ENCODE peak calls at places on chromosomes 16 and 17, in eight cellular contexts. Z is thoracic aorta, M is Peyer's patch, R is endodermal cell, F is HL-60, U is DND-41, D is transverse colon, Y is sigmoid colon. E is an unnamed sample.
A peak's percentile ranks its signal among the peaks of the same experiment; 100 is the strongest.

GRCh38 chr16:10728035-10728462 is 15.6 kb upstream of the NUBP1 start:
- DNase-seq in Z (no peak), M (no peak), R (no peak), F (no peak), U (no peak), D (peak; percentile 42), Y (no peak), E (no peak)

GRCh38 chr17:79815836-79816371 is 19.0 kb upstream of the CBX8 start:
- DNase-seq in Z (no peak), M (no peak), R (peak; percentile 70), F (no peak), U (no peak), D (no peak), Y (no peak), E (no peak)

GRCh38 chr17:66378296-66378695 is 75.9 kb downstream of the PRKCA start:
- DNase-seq in Z (no peak), M (no peak), R (no peak), F (no peak), U (no peak), D (no peak), Y (no peak), E (no peak)

GRCh38 chr16:2071454-2072263 is 23.9 kb downstream of the TSC2 start:
- DNase-seq in Z (no peak), M (no peak), R (no peak), F (no peak), U (no peak), D (no peak), Y (no peak), E (no peak)

GRCh38 chr17:68459030-68459376 is 1.7 kb upstream of the WIPI1 start:
- DNase-seq in Z (no peak), M (no peak), R (no peak), F (no peak), U (no peak), D (no peak), Y (no peak), E (no peak)

GRCh38 chr17:50187741-50188520 is 13.5 kb downstream of the COL1A1 start:
- DNase-seq in Z (no peak), M (no peak), R (no peak), F (no peak), U (no peak), D (no peak), Y (no peak), E (no peak)

GRCh38 chr17:1108560-1108809 is 71.3 kb downstream of the ABR start:
- DNase-seq in Z (no peak), M (no peak), R (no peak), F (no peak), U (peak; percentile 30), D (no peak), Y (no peak), E (no peak)

GRCh38 chr16:68311316-68311620 is 449 bp downstream of the PRMT7 start:
- DNase-seq in Z (no peak), M (no peak), R (no peak), F (no peak), U (no peak), D (no peak), Y (no peak), E (no peak)

GRCh38 chr17:35243459-35244204 is 760 bp downstream of the SLFN5 start:
- DNase-seq in Z (peak; percentile 13), M (peak; percentile 53), R (peak; percentile 77), F (no peak), U (peak; percentile 56), D (peak; percentile 55), Y (peak; percentile 89), E (peak; percentile 83)

GRCh38 chr17:29620779-29621500 is 1.8 kb downstream of the CORO6 start:
- DNase-seq in Z (no peak), M (no peak), R (peak; percentile 54), F (no peak), U (no peak), D (no peak), Y (peak; percentile 57), E (no peak)

GRCh38 chr16:31323959-31324629 is 30.9 kb upstream of the ITGAX start:
- DNase-seq in Z (no peak), M (no peak), R (no peak), F (no peak), U (no peak), D (no peak), Y (no peak), E (no peak)

GRCh38 chr17:49224198-49224996 is 6.2 kb downstream of the PHOSPHO1 start:
- DNase-seq in Z (no peak), M (peak; percentile 66), R (peak; percentile 92), F (no peak), U (no peak), D (peak; percentile 52), Y (no peak), E (no peak)

GRCh38 chr16:81610144-81610842 is 165.7 kb downstream of the CMIP start:
- DNase-seq in Z (peak; percentile 43), M (peak; percentile 70), R (no peak), F (no peak), U (no peak), D (peak; percentile 57), Y (peak; percentile 88), E (peak; percentile 89)

GRCh38 chr16:51113254-51114125 is 37.6 kb downstream of the SALL1 start:
- DNase-seq in Z (no peak), M (no peak), R (peak; percentile 61), F (no peak), U (no peak), D (no peak), Y (no peak), E (no peak)

DNA sequence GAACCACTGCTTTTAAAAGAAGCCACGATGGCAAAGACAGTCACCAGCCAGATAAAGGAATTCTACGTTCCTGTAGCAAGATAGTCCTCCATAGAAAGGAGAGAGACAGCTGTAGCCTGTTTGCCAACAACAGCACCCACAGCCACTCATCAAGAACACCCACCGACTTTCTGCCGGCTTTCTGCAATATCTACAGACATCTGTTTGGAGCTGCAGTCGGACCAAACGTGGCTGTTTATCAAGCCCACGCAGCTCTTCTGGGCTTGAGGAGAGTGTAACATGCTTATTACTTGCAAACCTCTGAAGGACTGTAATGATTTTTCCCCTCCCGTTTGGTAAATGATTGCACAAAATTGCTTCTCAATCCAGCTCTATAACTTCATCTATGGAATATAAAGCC is 100.4 kb downstream of the VAT1L start:
- DNase-seq in Z (no peak), M (no peak), R (no peak), F (no peak), U (no peak), D (no peak), Y (no peak), E (no peak)
- H3K27me3 ChIP-seq in Z (no peaks in the 10 kb centered on the region), M (no peaks in the 10 kb centered on the region), R (no peaks in the 10 kb centered on the region), F (no peaks in the 10 kb centered on the region), U (peaks cover 4% of the 10 kb centered on the region), D (no peaks in the 10 kb centered on the region), Y (no peaks in the 10 kb centered on the region), E (no peaks in the 10 kb centered on the region)

DNA sequence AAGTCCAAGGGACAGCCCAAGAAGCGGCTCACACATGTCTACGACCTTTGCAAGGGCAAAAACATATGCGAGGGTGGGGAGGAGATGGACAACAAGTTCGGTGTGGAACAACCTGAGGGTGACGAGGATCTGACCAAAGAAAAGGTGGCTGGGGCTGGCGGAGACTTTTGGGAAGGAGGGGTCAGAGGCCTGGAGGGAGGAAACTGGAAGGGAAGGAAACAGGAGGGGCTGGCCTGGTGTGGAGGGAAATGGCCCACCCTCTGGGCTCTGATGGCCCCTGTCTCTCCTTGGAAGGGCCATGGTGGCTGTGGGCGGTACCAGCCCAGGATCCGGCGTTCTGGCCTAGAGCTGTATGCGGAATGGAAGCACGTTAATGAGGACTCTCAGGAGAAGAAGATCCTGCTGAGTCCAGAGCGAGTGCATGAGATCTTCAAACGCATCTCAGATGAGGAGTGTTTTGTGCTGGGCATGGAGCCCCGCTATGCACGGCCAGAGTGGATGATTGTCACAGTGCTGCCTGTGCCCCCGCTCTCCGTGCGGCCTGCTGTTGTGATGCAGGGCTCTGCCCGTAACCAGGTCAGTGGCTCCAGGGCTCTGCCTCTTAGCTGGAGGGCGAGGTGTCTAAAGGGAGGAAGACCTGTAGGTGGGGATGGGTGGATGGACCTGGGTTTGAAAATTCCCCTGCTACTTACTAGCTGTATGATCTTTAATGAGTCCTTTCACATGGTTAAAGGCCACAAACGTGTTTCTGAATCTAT is 12.5 kb downstream of the POLR2A start:
- DNase-seq in Z (no peak), M (no peak), R (no peak), F (no peak), U (no peak), D (no peak), Y (no peak), E (no peak)
- H3K27ac ChIP-seq in Z (no peak overlapping the region), M (no peak overlapping the region), R (no peak overlapping the region), F (no peak overlapping the region), U (no peak overlapping the region), D (no peak overlapping the region), Y (no peak overlapping the region), E (no peak overlapping the region)

GRCh38 chr17:82383411-82383810 is 11.8 kb downstream of the UTS2R start:
- DNase-seq in Z (no peak), M (no peak), R (no peak), F (no peak), U (no peak), D (no peak), Y (no peak), E (no peak)

GRCh38 chr17:82385559-82386255 is 14.1 kb downstream of the UTS2R start:
- DNase-seq in Z (no peak), M (no peak), R (peak; percentile 62), F (no peak), U (no peak), D (no peak), Y (no peak), E (no peak)

GRCh38 chr17:82384730-82385429 is 13.3 kb downstream of the UTS2R start:
- DNase-seq in Z (peak; percentile 45), M (no peak), R (peak; percentile 78), F (no peak), U (no peak), D (peak; percentile 50), Y (no peak), E (peak; percentile 78)

GRCh38 chr17:82382933-82383255 is 11.3 kb downstream of the UTS2R start:
- DNase-seq in Z (no peak), M (no peak), R (no peak), F (no peak), U (no peak), D (no peak), Y (no peak), E (no peak)

GRCh38 chr17:82384051-82384729 is 12.6 kb downstream of the UTS2R start:
- DNase-seq in Z (no peak), M (no peak), R (no peak), F (no peak), U (no peak), D (no peak), Y (no peak), E (no peak)
- H3K27me3 ChIP-seq in Z (no peaks in the 10 kb centered on the region), M (no peaks in the 10 kb centered on the region), R (no peaks in the 10 kb centered on the region), F (no peaks in the 10 kb centered on the region), U (no peaks in the 10 kb centered on the region), D (peaks cover 69% of the 10 kb centered on the region), Y (peaks cover 26% of the 10 kb centered on the region), E (peaks cover 5% of the 10 kb centered on the region)

DNA sequence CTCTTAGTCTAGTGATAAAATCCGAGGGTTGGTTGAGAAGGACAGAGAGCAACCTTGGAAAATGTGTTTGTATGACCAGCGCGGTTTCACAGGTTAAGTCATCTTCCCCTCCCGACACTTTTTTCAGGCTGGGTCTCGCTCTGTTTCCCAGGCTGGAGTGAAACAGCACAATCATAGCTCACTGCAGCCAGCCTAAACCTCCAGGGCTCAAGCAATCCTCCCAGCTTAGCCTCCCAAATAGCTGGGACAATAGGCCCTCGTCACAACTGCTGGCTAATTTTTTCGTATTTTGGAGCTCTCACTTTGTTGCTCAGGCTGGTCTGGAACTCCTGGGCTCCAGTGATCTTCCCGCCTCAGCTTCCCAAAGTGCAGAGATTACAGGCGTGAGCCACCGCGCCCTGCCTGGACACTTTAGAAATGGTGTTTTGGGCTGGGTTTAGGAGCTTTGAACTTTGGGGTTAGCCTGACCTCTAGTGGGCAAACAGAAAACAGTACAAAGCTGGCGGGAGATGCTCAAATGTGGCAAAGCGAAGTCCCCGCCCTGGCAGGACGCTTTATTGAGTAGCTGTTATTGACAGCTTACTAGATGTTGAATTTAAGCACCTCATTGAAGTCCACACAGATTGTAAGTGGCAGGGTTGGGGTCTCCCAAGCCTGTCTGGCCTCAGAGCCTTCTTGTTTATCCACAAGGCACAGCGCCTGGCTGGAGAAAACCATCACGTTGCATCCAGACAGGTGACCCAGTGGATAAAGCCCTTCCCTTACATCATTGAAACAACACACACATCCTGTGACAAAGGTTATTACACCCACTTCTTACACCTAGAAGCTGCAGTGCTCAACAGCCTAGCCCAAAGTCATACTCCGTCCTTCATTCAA is 34.7 kb upstream of the RBBP6 start:
- DNase-seq in Z (no peak), M (no peak), R (peak; percentile 88), F (peak; percentile 16), U (peak; percentile 62), D (peak; percentile 38), Y (peak; percentile 66), E (peak; percentile 72)
- H3K27ac ChIP-seq in Z (no peak overlapping the region), M (no peak overlapping the region), R (no peak overlapping the region), F (no peak overlapping the region), U (no peak overlapping the region), D (no peak overlapping the region), Y (no peak overlapping the region), E (no peak overlapping the region)